ENCODE peak calls at places on chromosomes 6 and 20, in five cellular contexts. R is prostate gland, P is K562, E is kidney, T is HFF-Myc. Y is an unnamed sample.

GRCh38 chr6:5274231-5274630 is 12.9 kb downstream of the FARS2 start:
- DNase-seq in R (no peak), P (no peak), E (no peak), T (no peak), Y (no peak)

GRCh38 chr20:47949230-47949629 is 163.9 kb upstream of the SULF2 start:
- DNase-seq in R (no peak), P (no peak), E (no peak), T (no peak), Y (peak)

GRCh38 chr20:48052492-48052870 is 267.2 kb upstream of the SULF2 start:
- DNase-seq in R (no peak), P (no peak), E (no peak), T (no peak), Y (no peak)

GRCh38 chr20:12594410-12595130 is 414.2 kb upstream of the SPTLC3 start:
- DNase-seq in R (no peak), P (no peak), E (no peak), T (no peak), Y (peak)

GRCh38 chr6:30814137-30815084 is 69.9 kb upstream of the DDR1 start:
- DNase-seq in R (no peak), P (peak), E (no peak), T (no peak), Y (peak)

GRCh38 chr6:46584586-46584985 is 68.0 kb downstream of the CYP39A1 start:
- DNase-seq in R (no peak), P (no peak), E (no peak), T (no peak), Y (no peak)

GRCh38 chr6:148868314-148868713 is 121.5 kb downstream of the UST start:
- DNase-seq in R (no peak), P (no peak), E (no peak), T (no peak), Y (no peak)

GRCh38 chr20:54343634-54344033 is 131.8 kb upstream of the DOK5 start:
- DNase-seq in R (no peak), P (no peak), E (no peak), T (no peak), Y (no peak)

GRCh38 chr20:45861157-45862075 is 4.0 kb downstream of the ZSWIM3 start:
- DNase-seq in R (no peak), P (peak), E (peak), T (no peak), Y (no peak)

GRCh38 chr6:30219244-30219643 is 6.0 kb upstream of the TRIM26 start:
- DNase-seq in R (peak), P (peak), E (no peak), T (no peak), Y (peak)

GRCh38 chr20:38829296-38829875 is 23.9 kb downstream of the PPP1R16B start:
- DNase-seq in R (no peak), P (no peak), E (no peak), T (no peak), Y (no peak)

GRCh38 chr20:49219091-49219923 is at the start of gene DDX27:
- DNase-seq in R (peak), P (peak), E (peak), T (peak), Y (peak)

GRCh38 chr6:167401525-167402194 is 76.8 kb downstream of the TTLL2 start:
- DNase-seq in R (no peak), P (no peak), E (peak), T (no peak), Y (no peak)

GRCh38 chr6:148509789-148510581 is 167.3 kb downstream of the SASH1 start:
- DNase-seq in R (no peak), P (no peak), E (no peak), T (peak), Y (peak)

GRCh38 chr20:10492844-10493243 is 57.7 kb downstream of the SLX4IP start:
- DNase-seq in R (no peak), P (no peak), E (no peak), T (no peak), Y (peak)

GRCh38 chr6:151948007-151948745 is 140.7 kb downstream of the ESR1 start:
- DNase-seq in R (no peak), P (no peak), E (no peak), T (no peak), Y (peak)

GRCh38 chr20:10487354-10488115 is 52.4 kb downstream of the SLX4IP start:
- DNase-seq in R (no peak), P (no peak), E (no peak), T (no peak), Y (peak)

GRCh38 chr20:40431112-40431511 is 257.9 kb downstream of the MAFB start:
- DNase-seq in R (no peak), P (no peak), E (no peak), T (no peak), Y (no peak)

GRCh38 chr6:35833534-35833933 is 28.4 kb downstream of the LHFPL5 start:
- DNase-seq in R (no peak), P (no peak), E (no peak), T (no peak), Y (peak)

GRCh38 chr6:142011775-142012174 is 121.0 kb upstream of the GJE1 start:
- DNase-seq in R (no peak), P (no peak), E (no peak), T (no peak), Y (no peak)

GRCh38 chr20:50246367-50247195 is 56.0 kb downstream of the CEBPB start:
- DNase-seq in R (peak), P (no peak), E (no peak), T (no peak), Y (no peak)

GRCh38 chr20:50245561-50246366 is 55.1 kb downstream of the CEBPB start:
- DNase-seq in R (no peak), P (no peak), E (no peak), T (peak), Y (no peak)

GRCh38 chr20:50247196-50248094 is 56.8 kb downstream of the CEBPB start:
- DNase-seq in R (no peak), P (no peak), E (peak), T (no peak), Y (no peak)

GRCh38 chr20:50249447-50250388 is 59.1 kb downstream of the CEBPB start:
- DNase-seq in R (no peak), P (no peak), E (no peak), T (no peak), Y (no peak)

GRCh38 chr20:50248104-50248631 is 57.5 kb downstream of the CEBPB start:
- DNase-seq in R (no peak), P (peak), E (no peak), T (no peak), Y (peak)
- TF ChIP-seq CTCF in R (no peak), P (no peak), E (no peak), T (no peak), Y (no peak)

DNA sequence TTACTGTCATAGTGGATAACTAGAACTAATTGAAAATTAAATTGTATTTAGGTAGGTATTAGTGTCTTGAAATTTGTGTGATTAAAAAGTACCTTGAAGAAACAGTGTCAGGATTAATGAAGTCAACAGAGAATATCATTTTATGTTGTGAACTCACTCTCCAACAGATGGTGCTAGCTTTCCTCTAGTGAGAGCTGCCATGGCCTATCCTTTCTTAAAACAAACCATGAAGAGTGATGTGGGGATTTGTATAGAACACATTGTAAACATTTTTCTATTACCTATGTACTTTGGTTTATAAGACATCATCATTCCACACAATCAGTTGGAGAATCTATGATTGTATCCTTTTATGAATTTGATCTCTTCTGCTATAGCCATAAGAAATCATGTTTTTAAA is 4.8 kb upstream of the SRSF12 start:
- DNase-seq in R (no peak), P (no peak), E (no peak), T (peak), Y (peak)
- TF ChIP-seq CTCF in R (peak), P (peak), E (peak), T (peak), Y (peak)

DNA sequence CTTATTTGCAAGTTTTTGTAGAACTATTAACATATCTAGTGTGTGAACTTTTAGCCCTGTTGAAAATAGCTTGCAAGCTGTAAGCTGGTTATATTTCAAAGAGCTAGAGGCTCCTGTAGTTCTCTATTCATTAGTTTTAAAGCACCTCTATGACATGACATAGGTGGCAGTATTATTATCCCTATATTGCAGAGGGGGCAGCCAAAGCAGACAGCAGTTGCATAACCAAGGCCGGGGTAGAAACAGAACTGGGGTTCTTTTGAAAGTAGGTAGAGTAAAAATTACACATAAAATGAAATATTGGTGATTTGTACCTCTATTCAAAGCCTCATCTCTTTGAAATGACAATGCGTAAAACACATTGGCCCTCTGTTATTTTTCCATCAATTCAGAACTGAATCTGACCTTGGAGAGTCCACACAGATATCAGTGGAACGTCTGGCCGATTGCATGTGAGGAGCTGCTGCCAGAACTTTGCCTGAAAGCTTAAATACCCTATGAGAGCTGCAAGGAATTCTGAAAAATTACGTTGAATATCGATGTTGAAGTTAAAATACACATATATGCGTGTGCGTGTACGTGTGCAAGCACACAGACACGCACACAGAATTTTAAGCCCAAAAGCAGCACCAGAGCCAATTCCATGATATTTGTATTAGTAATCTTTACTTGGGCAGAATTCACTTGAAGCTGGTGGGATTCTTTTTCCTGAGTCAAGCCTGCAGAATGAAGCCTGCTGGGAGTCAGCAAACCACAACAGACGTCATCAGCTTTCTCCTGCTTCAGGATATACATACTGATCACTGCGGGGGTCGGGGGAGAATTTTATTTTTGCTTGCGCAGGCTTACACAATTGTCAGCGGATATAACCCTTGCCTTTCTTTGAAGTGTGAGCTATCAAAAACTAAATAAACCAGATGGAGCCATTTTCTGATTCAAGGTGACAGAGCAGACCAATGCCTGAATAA is 163.2 kb downstream of the PDE7B start:
- DNase-seq in R (no peak), P (no peak), E (no peak), T (peak), Y (peak)
- TF ChIP-seq CTCF in R (no peak), P (no peak), E (no peak), T (no peak), Y (no peak)

DNA sequence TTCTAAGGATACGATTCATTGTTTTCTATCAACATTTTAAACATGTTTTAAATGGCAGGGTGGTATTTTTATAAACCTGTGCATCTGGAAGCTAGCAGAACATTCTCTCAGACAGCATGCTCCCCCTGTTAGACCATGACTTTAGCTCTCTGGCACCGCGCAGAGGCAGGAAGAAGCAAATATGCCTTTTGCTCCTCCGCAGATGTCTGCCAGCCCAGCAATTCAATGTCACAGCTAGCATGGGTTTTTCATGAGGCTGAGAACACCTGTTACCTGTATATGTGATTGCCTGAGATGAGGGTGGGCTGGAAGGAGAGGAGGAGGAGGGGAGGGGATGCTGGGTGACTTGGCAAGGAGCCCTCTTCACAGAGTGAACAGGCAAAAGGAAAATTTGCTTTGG is 6.7 kb downstream of the MTCH1 start:
- DNase-seq in R (no peak), P (no peak), E (peak), T (peak), Y (no peak)
- TF ChIP-seq CTCF in R (peak), P (peak), E (peak), T (peak), Y (no peak)

GRCh38 chr6:37741757-37742400 is 44.2 kb upstream of the MDGA1 start:
- DNase-seq in R (no peak), P (peak), E (no peak), T (no peak), Y (peak)
- TF ChIP-seq CTCF in R (no peak), P (peak), E (peak), T (peak), Y (peak)

GRCh38 chr6:28896505-28897392 is 27.0 kb downstream of the TRIM27 start:
- DNase-seq in R (peak), P (peak), E (peak), T (peak), Y (peak)
- TF ChIP-seq CTCF in R (peak), P (peak), E (peak), T (peak), Y (peak)

DNA sequence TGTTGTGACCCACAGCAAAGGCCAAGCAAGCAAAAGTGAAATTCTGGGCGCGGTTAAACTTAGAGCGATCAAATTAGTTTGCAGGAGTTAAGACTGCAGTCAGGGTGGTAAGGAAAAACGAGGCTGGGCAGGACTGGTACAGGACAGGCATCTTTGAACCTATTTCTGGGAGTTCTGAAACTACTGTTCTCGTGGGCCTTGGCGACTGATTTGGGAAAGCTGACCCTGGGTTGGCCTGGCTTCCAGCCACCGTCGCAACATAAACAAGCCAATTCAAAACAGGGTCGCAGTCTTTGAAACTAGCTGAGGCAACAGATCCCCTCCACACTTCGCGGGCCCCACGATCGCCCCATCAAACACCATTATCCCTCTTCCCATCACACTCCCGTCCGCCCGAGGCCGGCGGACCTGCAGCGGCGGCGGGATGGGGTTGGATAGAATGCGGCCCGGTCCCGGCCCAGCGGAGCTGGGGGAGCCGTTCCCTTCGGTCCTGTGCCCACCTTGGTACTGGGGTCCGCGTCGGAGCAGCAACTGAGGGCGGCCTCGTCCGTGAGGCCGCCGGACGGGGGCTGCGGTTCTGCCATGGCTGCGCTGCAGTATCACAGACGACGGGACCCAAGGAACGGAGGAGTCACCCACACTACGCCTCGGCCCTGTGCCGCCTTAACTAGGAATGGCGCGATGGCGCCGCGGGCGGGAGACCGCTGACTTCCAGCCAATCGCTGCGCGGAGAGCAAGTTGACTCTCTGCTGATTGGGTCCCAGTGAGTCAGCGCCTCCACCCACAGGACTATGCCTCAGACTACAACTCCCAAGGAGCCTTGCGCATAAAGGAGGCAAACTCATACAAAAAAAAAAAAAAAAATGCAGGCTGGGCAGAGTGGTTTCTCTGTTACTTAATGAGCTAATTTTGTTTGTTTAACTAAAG is at the start of gene GLO1:
- DNase-seq in R (peak), P (peak), E (peak), T (peak), Y (peak)
- TF ChIP-seq CTCF in R (no peak), P (no peak), E (no peak), T (no peak), Y (no peak)

GRCh38 chr6:25889877-25890853 is 16.1 kb upstream of the SLC17A3 start:
- DNase-seq in R (peak), P (peak), E (no peak), T (peak), Y (peak)
- TF ChIP-seq CTCF in R (peak), P (peak), E (peak), T (peak), Y (no peak)

DNA sequence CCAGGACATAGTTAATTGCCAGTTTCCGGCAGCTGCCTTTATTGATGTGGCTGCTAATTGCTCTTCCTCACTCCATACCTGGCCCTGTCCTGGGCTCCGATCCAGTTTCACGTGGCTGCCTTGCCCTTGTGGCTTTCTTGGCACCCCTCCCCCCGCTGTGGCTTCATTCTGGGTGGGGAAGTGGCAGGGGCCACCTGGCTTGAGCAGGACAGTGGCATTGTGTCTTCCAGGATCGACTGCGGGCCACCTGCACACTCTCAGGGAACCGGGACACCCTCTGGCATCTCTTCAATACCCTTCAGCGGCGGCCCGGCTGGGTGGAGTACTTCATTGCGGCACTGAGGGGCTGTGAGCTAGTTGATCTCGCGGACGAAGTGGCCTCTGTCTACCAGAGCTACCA is 10.8 kb downstream of the MAVS start:
- DNase-seq in R (no peak), P (no peak), E (no peak), T (no peak), Y (no peak)
- TF ChIP-seq CTCF in R (no peak), P (no peak), E (no peak), T (no peak), Y (no peak)

Y was measured in NB4.